ENCODE peak calls at places on chromosomes 11 and 22, in ten cellular contexts. U is hippocampal formation; A is mesothelial cell of epicardium; L is stimulated activated CD4-positive, alpha-beta T cell treated with anti-CD3 and anti-CD28 coated beads, Interleukin-4, amount 100 ng/mL, for 4 hours; N is LHCN-M2; I is GM13977; X is progenitor cell of endocrine pancreas; C is cardiac muscle cell; V is cerebellum; R is OCI-M1. J is an unnamed sample.

GRCh38 chr22:43270314-43270908 is 72.8 kb downstream of the SCUBE1 start:
- DNase-seq in U (no peak), I (peak), V (no peak), R (peak), C (no peak), X (no peak), A (no peak), N (no peak), L (no peak), J (no peak)

GRCh38 chr11:76791861-76792260 is 8.7 kb downstream of the TSKU start:
- DNase-seq in C (no peak), U (no peak), R (no peak), I (no peak), A (no peak), X (no peak), V (no peak), L (no peak), N (peak), J (no peak)

GRCh38 chr22:39954584-39955055 is 5.6 kb upstream of the TMA7B start:
- DNase-seq in N (peak), L (no peak), U (no peak), X (no peak), A (no peak), C (no peak), V (no peak), R (no peak), I (no peak), J (no peak)

GRCh38 chr11:62245271-62245753 is 3.3 kb downstream of the SCGB1D2 start:
- DNase-seq in X (peak), L (no peak), I (peak), V (no peak), N (peak), U (no peak), A (peak), R (peak), C (peak), J (no peak)

GRCh38 chr11:44680982-44681597 is 45.7 kb upstream of the TSPAN18 start:
- DNase-seq in C (no peak), L (peak), N (no peak), I (no peak), R (peak), V (no peak), A (no peak), X (no peak), U (no peak), J (no peak)

GRCh38 chr11:69166186-69167115 is 10.7 kb downstream of the SMIM38 start:
- DNase-seq in I (peak), R (peak), L (peak), U (no peak), X (no peak), A (no peak), C (peak), N (peak), V (peak), J (peak)

GRCh38 chr11:33804471-33804870 is 30.2 kb upstream of the FBXO3 start:
- DNase-seq in C (no peak), N (no peak), L (no peak), X (no peak), U (no peak), R (no peak), V (no peak), I (no peak), A (no peak), J (no peak)

GRCh38 chr11:110362916-110363574 is 66.6 kb upstream of the RDX start:
- DNase-seq in V (no peak), R (peak), U (peak), C (peak), L (no peak), A (no peak), X (no peak), I (no peak), N (peak), J (peak)

GRCh38 chr22:22605074-22605404 is 39.4 kb upstream of the GGTLC2 start:
- DNase-seq in U (no peak), X (no peak), A (no peak), L (no peak), C (no peak), V (no peak), I (peak), N (no peak), R (no peak), J (no peak)

GRCh38 chr11:592918-593317 is 16.6 kb downstream of the PHRF1 start:
- DNase-seq in X (no peak), L (no peak), A (no peak), I (no peak), R (no peak), V (no peak), U (no peak), N (no peak), C (no peak), J (no peak)

GRCh38 chr11:72391638-72392423 is 42.5 kb downstream of the CLPB start:
- DNase-seq in N (no peak), C (no peak), V (no peak), U (no peak), X (no peak), R (no peak), A (no peak), L (no peak), I (peak), J (no peak)

GRCh38 chr11:27255447-27255828 is 107.6 kb downstream of the CCDC34 start:
- DNase-seq in L (no peak), V (no peak), C (no peak), A (no peak), R (no peak), X (no peak), I (no peak), U (no peak), N (peak), J (no peak)

GRCh38 chr22:23831261-23831660 is 7.5 kb downstream of the DERL3 start:
- DNase-seq in V (no peak), R (no peak), I (no peak), C (no peak), U (no peak), X (no peak), L (no peak), N (no peak), A (no peak), J (no peak)

GRCh38 chr11:818396-819128 is at the start of gene PNPLA2:
- DNase-seq in L (no peak), X (no peak), V (no peak), N (no peak), I (no peak), R (no peak), A (no peak), C (no peak), U (no peak), J (peak)

GRCh38 chr11:72483412-72484186 is 49.3 kb upstream of the CLPB start:
- DNase-seq in U (no peak), I (no peak), X (no peak), N (peak), R (peak), V (no peak), C (no peak), A (no peak), L (no peak), J (peak)

GRCh38 chr11:74948546-74948897 is 369 bp downstream of the XRRA1 start:
- DNase-seq in A (no peak), N (no peak), V (no peak), R (no peak), U (no peak), X (no peak), I (peak), L (no peak), C (no peak), J (no peak)

GRCh38 chr11:1471736-1472135 is 14.8 kb downstream of the MOB2 start:
- DNase-seq in N (no peak), X (no peak), R (no peak), I (no peak), L (no peak), U (no peak), V (no peak), A (no peak), C (no peak), J (no peak)

GRCh38 chr11:68632802-68633201 is 51.5 kb upstream of the GAL start:
- DNase-seq in R (peak), V (no peak), X (no peak), A (peak), C (peak), N (peak), I (no peak), L (peak), U (peak), J (peak)

GRCh38 chr11:112279901-112280267 is 19.2 kb upstream of the PLET1 start:
- DNase-seq in L (peak), N (peak), X (peak), U (peak), I (peak), C (peak), V (peak), R (peak), A (peak), J (peak)

GRCh38 chr22:37400719-37401118 is 26.6 kb downstream of the ELFN2 start:
- DNase-seq in R (no peak), A (no peak), C (peak), U (no peak), X (no peak), N (no peak), I (no peak), L (no peak), V (no peak), J (peak)

GRCh38 chr22:38187413-38188212 is 6.0 kb upstream of the PLA2G6 start:
- DNase-seq in C (no peak), R (no peak), U (no peak), A (no peak), I (no peak), L (no peak), N (peak), X (no peak), V (peak), J (no peak)

GRCh38 chr11:43788394-43788793 is 92.2 kb upstream of the ALKBH3 start:
- DNase-seq in C (no peak), R (no peak), L (no peak), N (peak), A (no peak), V (no peak), U (no peak), I (no peak), X (no peak), J (peak)

GRCh38 chr11:80944758-80945157 is 1503.9 kb upstream of the TENM4 start:
- DNase-seq in N (no peak), U (no peak), C (no peak), R (peak), I (no peak), A (no peak), V (no peak), X (no peak), L (no peak), J (no peak)

GRCh38 chr11:10480026-10480425 is 25.0 kb downstream of the AMPD3 start:
- DNase-seq in L (no peak), C (no peak), I (no peak), R (no peak), X (no peak), A (no peak), V (peak), U (no peak), N (no peak), J (no peak)

GRCh38 chr22:50399751-50400331 is 56.7 kb downstream of the PPP6R2 start:
- DNase-seq in L (no peak), V (peak), X (no peak), N (peak), R (peak), U (peak), I (peak), C (peak), A (no peak), J (peak)